ENCODE peak calls at places on chromosomes 7 and 10, in seven cellular contexts. I is mammary epithelial cell, A is upper lobe of right lung, Q is iPS DF 6.9, P is ovary, S is ascending aorta, D is H9. T is an unnamed sample.

GRCh38 chr10:126227762-126228134 is 160.5 kb downstream of the ADAM12 start:
- DNase-seq in I (peak; percentile 27), A (no peak), Q (no peak), P (no peak), S (no peak), D (no peak), T (no peak)

GRCh38 chr7:16345979-16346958 is 75.1 kb downstream of the CRPPA start:
- DNase-seq in I (peak; percentile 80), A (no peak), Q (no peak), P (no peak), S (no peak), D (no peak), T (no peak)

GRCh38 chr7:18610331-18610948 is 114.9 kb downstream of the HDAC9 start:
- DNase-seq in I (peak; percentile 7), A (no peak), Q (peak; percentile 27), P (no peak), S (no peak), D (peak; percentile 42), T (no peak)

GRCh38 chr10:88184543-88185297 is 321.3 kb downstream of the PTEN start:
- DNase-seq in I (no peak), A (no peak), Q (no peak), P (no peak), S (no peak), D (no peak), T (no peak)

GRCh38 chr7:81776972-81777371 is 7.1 kb upstream of the HGF start:
- DNase-seq in I (no peak), A (no peak), Q (no peak), P (no peak), S (no peak), D (no peak), T (no peak)

GRCh38 chr7:2640858-2641257 is 9.1 kb downstream of the TTYH3 start:
- DNase-seq in I (no peak), A (no peak), Q (no peak), P (no peak), S (no peak), D (no peak), T (no peak)

GRCh38 chr7:131488361-131488760 is 68.1 kb downstream of the PODXL start:
- DNase-seq in I (no peak), A (no peak), Q (no peak), P (no peak), S (no peak), D (no peak), T (no peak)

GRCh38 chr7:99825451-99825850 is 2.4 kb upstream of the CYP3A43 start:
- DNase-seq in I (no peak), A (no peak), Q (no peak), P (no peak), S (no peak), D (no peak), T (no peak)

GRCh38 chr10:16854623-16855022 is 37.4 kb upstream of the RSU1 start:
- DNase-seq in I (peak; percentile 66), A (no peak), Q (no peak), P (no peak), S (no peak), D (no peak), T (no peak)

GRCh38 chr7:88300401-88300800 is 6.3 kb downstream of the STEAP4 start:
- DNase-seq in I (no peak), A (no peak), Q (no peak), P (no peak), S (no peak), D (no peak), T (no peak)

GRCh38 chr7:141785711-141786552 is 4.1 kb upstream of the TAS2R5 start:
- DNase-seq in I (peak; percentile 39), A (no peak), Q (peak; percentile 27), P (no peak), S (no peak), D (no peak), T (no peak)

GRCh38 chr10:123573236-123574147 is 92.7 kb upstream of the GPR26 start:
- DNase-seq in I (peak; percentile 90), A (peak; percentile 83), Q (peak; percentile 74), P (no peak), S (no peak), D (peak; percentile 92), T (no peak)

GRCh38 chr10:83806716-83807115 is 332.6 kb upstream of the GHITM start:
- DNase-seq in I (no peak), A (no peak), Q (no peak), P (no peak), S (no peak), D (no peak), T (no peak)

GRCh38 chr7:117227091-117227490 is 95.8 kb downstream of the WNT2 start:
- DNase-seq in I (no peak), A (no peak), Q (no peak), P (no peak), S (no peak), D (no peak), T (peak; percentile 58)

GRCh38 chr7:25947669-25948516 is 204.1 kb upstream of the NFE2L3 start:
- DNase-seq in I (no peak), A (no peak), Q (no peak), P (no peak), S (no peak), D (no peak), T (no peak)

GRCh38 chr7:107836237-107837144 is 33.5 kb upstream of the SLC26A3 start:
- DNase-seq in I (no peak), A (no peak), Q (no peak), P (no peak), S (no peak), D (no peak), T (no peak)

GRCh38 chr10:59284111-59284975 is 78.0 kb downstream of the FAM13C start:
- DNase-seq in I (peak; percentile 69), A (no peak), Q (no peak), P (no peak), S (no peak), D (no peak), T (no peak)

GRCh38 chr7:5695037-5695708 is 86.3 kb downstream of the RNF216 start:
- DNase-seq in I (peak; percentile 69), A (no peak), Q (no peak), P (no peak), S (no peak), D (no peak), T (peak; percentile 73)

GRCh38 chr7:5696346-5697100 is 84.9 kb downstream of the RNF216 start:
- DNase-seq in I (no peak), A (no peak), Q (no peak), P (no peak), S (no peak), D (no peak), T (no peak)

GRCh38 chr7:5694221-5694754 is 87.2 kb downstream of the RNF216 start:
- DNase-seq in I (no peak), A (no peak), Q (no peak), P (no peak), S (no peak), D (no peak), T (no peak)

GRCh38 chr7:5697754-5698487 is 83.5 kb downstream of the RNF216 start:
- DNase-seq in I (no peak), A (no peak), Q (no peak), P (no peak), S (no peak), D (no peak), T (no peak)

DNA sequence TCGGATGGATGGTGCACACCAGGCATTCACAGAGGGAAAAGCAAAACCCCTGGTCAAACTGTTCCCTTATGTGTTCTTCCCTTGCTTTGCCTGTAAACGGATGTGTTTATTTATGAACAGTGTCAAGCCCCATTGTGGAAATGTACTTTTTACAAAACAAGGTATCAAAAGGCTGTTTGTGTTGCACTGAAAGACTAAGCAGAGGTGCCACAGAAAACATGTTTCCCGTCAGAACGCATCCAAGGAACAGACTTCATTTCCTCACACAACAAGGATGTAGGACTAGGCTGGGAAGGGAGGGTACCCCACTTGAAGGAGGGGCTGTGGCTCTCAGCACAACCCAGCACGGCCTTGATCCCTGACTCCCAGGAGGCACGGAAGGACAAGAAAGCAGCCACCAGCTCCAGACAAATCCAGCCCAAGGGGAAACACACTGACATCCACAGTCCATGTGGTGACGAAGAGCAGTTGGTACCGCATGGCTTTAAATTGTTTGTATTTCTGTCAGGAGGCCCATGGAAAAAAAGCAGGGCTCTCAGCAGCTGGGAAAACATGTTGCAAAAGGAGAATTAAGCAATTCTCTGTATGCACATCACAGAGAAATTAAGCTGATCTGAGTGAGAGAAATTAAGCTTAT is 85.6 kb downstream of the RNF216 start:
- DNase-seq in I (no peak), A (no peak), Q (no peak), P (peak; percentile 68), S (no peak), D (no peak), T (peak; percentile 52)
- H3K4me1 ChIP-seq in I (peaks cover 70% of the 10 kb centered on the region), A (peaks cover 76% of the 10 kb centered on the region), Q (no peaks in the 10 kb centered on the region), P (peaks cover 62% of the 10 kb centered on the region), S (peaks cover 57% of the 10 kb centered on the region), D (no peaks in the 10 kb centered on the region), T (peaks cover 31% of the 10 kb centered on the region)

DNA sequence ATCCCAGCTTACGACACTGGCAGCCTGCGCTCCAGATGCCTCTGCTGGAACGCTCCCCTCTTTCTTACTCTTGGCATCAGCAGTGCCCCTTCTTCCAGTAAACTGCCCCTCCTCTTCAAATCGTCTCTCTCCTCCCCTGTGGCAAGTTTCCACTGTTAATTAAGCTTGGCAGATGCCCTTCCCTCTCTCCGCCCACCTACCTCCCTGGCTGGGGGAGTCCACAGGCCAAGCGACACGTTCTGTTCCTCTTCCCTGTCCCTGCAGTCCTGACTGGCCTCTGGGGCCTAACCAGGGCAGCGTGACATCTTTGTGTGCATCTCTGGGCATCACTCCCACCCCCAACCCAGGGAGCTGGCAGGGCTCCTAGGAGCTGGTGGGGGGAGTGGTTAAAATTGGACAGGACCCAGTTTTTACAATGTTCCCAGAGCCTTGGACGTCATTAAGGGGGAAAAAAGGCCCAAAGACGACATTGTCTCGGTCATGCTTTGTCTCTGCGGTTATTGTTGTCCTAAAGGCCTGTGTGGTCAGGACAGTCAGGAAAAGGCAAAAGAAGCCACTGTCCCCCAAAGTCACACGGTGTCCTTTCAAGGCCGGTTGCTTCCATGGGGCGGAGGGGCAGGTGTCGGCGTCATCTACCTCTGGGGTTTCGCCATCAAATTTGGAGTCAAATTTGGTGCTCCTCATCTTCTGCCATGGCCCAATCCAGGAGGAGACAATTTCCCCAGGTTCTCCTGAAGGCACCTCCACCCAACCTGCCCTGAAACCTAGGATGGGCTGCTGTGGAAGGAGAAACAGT is 54.2 kb downstream of the DLG5 start:
- DNase-seq in I (no peak), A (no peak), Q (no peak), P (peak; percentile 76), S (no peak), D (no peak), T (peak; percentile 61)
- H3K4me1 ChIP-seq in I (peaks cover 74% of the 10 kb centered on the region), A (peaks cover 18% of the 10 kb centered on the region), Q (no peaks in the 10 kb centered on the region), P (peaks cover 24% of the 10 kb centered on the region), S (peaks cover 17% of the 10 kb centered on the region), D (peaks cover 10% of the 10 kb centered on the region), T (peaks cover 14% of the 10 kb centered on the region)

GRCh38 chr10:96513686-96514551 is at the start of gene TLL2:
- DNase-seq in I (peak; percentile 91), A (peak; percentile 86), Q (peak; percentile 92), P (peak; percentile 72), S (peak; percentile 46), D (peak; percentile 96), T (peak; percentile 95)
- H3K4me1 ChIP-seq in I (peaks cover 28% of the 10 kb centered on the region), A (peaks cover 23% of the 10 kb centered on the region), Q (peaks cover 3% of the 10 kb centered on the region), P (peaks cover 10% of the 10 kb centered on the region), S (peaks cover 9% of the 10 kb centered on the region), D (peaks cover 3% of the 10 kb centered on the region), T (peaks cover 4% of the 10 kb centered on the region)

DNA sequence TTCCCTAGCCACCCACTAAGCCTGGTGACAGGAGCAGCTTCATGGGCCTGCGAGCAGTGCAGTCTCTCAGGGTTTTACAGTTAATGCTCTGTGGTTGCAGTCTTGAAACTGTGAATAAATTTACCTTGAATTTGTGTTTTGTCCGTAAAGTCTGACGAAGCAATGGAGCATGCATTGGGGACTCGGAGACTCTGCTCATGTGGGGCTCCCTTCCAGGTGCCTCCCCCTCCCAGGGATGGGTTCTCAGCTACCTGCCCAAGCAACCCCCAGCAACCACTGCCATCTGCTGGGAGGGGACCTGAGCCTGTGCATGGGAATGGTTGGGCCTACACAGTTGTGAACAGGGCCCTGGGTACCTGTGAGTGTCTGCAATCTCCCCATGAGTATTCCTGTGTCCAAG is 36.3 kb upstream of the IKZF1 start:
- DNase-seq in I (no peak), A (no peak), Q (no peak), P (no peak), S (no peak), D (no peak), T (no peak)
- H3K4me1 ChIP-seq in I (no peaks in the 10 kb centered on the region), A (peaks cover 6% of the 10 kb centered on the region), Q (peaks cover 2% of the 10 kb centered on the region), P (no peaks in the 10 kb centered on the region), S (no peaks in the 10 kb centered on the region), D (peaks cover 3% of the 10 kb centered on the region), T (no peaks in the 10 kb centered on the region)